ENCODE peak calls at places on chromosomes 4 and X, in four cellular contexts. One of them, this sample, is unnamed.

GRCh38 chr4:20440170-20440569 is 188.5 kb downstream of the SLIT2 start:
- DNase-seq in AG08396: no peak
- DNase-seq in NCI-H1930: no peak
- DNase-seq in BE2C: peak
- DNase-seq in this sample: no peak

GRCh38 chr4:184347251-184348239 is 126.8 kb downstream of the IRF2 start:
- DNase-seq in AG08396: no peak
- DNase-seq in NCI-H1930: peak
- DNase-seq in BE2C: no peak
- DNase-seq in this sample: peak

GRCh38 chrX:35842657-35843056 is 44.5 kb downstream of the MAGEB16 start:
- DNase-seq in NCI-H1930: no peak
- DNase-seq in AG08396: no peak
- DNase-seq in BE2C: no peak
- DNase-seq in this sample: no peak

GRCh38 chr4:185665655-185666054 is 130.3 kb upstream of the PDLIM3 start:
- DNase-seq in BE2C: no peak
- DNase-seq in NCI-H1930: no peak
- DNase-seq in AG08396: no peak
- DNase-seq in this sample: no peak

GRCh38 chr4:6582889-6583504 is 8.0 kb downstream of the MAN2B2 start:
- DNase-seq in BE2C: peak
- DNase-seq in AG08396: peak
- DNase-seq in NCI-H1930: peak
- DNase-seq in this sample: no peak

GRCh38 chr4:1072830-1073446 is 40.4 kb downstream of the RNF212 start:
- DNase-seq in NCI-H1930: no peak
- DNase-seq in AG08396: peak
- DNase-seq in BE2C: peak
- DNase-seq in this sample: no peak

GRCh38 chr4:68476191-68476590 is 28.9 kb downstream of the TMPRSS11E start:
- DNase-seq in NCI-H1930: no peak
- DNase-seq in AG08396: no peak
- DNase-seq in BE2C: no peak
- DNase-seq in this sample: no peak

GRCh38 chr4:39698424-39699009 is 581 bp downstream of the UBE2K start:
- DNase-seq in BE2C: peak
- DNase-seq in NCI-H1930: no peak
- DNase-seq in AG08396: peak
- DNase-seq in this sample: peak

GRCh38 chrX:155997436-155997835 is at the start of gene IL9R:
- DNase-seq in BE2C: no peak
- DNase-seq in NCI-H1930: no peak
- DNase-seq in AG08396: no peak
- DNase-seq in this sample: no peak